ENCODE peak calls at places on chromosomes 5 and 9, in six cellular contexts. One of them, this sample, is unnamed.

GRCh38 chr9:128587453-128587852 is 35.1 kb downstream of the SPTAN1 start:
- DNase-seq in fibroblast of lung: no peak
- DNase-seq in GM23248: no peak
- DNase-seq in neural progenitor cell: no peak
- DNase-seq in HepG2: no peak
- DNase-seq in PC-9: no peak
- DNase-seq in this sample: no peak

GRCh38 chr5:142013734-142014495 is 1.1 kb upstream of the GNPDA1 start:
- DNase-seq in fibroblast of lung: peak; percentile 54
- DNase-seq in GM23248: peak; percentile 91
- DNase-seq in neural progenitor cell: no peak
- DNase-seq in HepG2: peak; percentile 68
- DNase-seq in PC-9: no peak
- DNase-seq in this sample: no peak

GRCh38 chr9:115517335-115518075 is 399.5 kb upstream of the TNC start:
- DNase-seq in fibroblast of lung: peak; percentile 66
- DNase-seq in GM23248: peak; percentile 46
- DNase-seq in neural progenitor cell: no peak
- DNase-seq in HepG2: no peak
- DNase-seq in PC-9: no peak
- DNase-seq in this sample: no peak

GRCh38 chr5:36392818-36393217 is 91.1 kb upstream of the RANBP3L start:
- DNase-seq in fibroblast of lung: peak; percentile 73
- DNase-seq in GM23248: peak; percentile 89
- DNase-seq in neural progenitor cell: no peak
- DNase-seq in HepG2: no peak
- DNase-seq in PC-9: no peak
- DNase-seq in this sample: no peak

GRCh38 chr5:139649082-139649991 is 1.2 kb downstream of the CXXC5 start:
- DNase-seq in fibroblast of lung: no peak
- DNase-seq in GM23248: peak; percentile 61
- DNase-seq in neural progenitor cell: peak; percentile 78
- DNase-seq in HepG2: no peak
- DNase-seq in PC-9: no peak
- DNase-seq in this sample: no peak

GRCh38 chr5:159218595-159219023 is 9.3 kb upstream of the RNF145 start:
- DNase-seq in fibroblast of lung: peak; percentile 29
- DNase-seq in GM23248: peak; percentile 39
- DNase-seq in neural progenitor cell: no peak
- DNase-seq in HepG2: no peak
- DNase-seq in PC-9: no peak
- DNase-seq in this sample: no peak

GRCh38 chr9:13427587-13427986 is 148.1 kb upstream of the MPDZ start:
- DNase-seq in fibroblast of lung: peak; percentile 55
- DNase-seq in GM23248: peak; percentile 47
- DNase-seq in neural progenitor cell: peak; percentile 60
- DNase-seq in HepG2: peak; percentile 14
- DNase-seq in PC-9: no peak
- DNase-seq in this sample: no peak

GRCh38 chr5:65126192-65126591 is 355.5 kb downstream of the ADAMTS6 start:
- DNase-seq in fibroblast of lung: peak; percentile 76
- DNase-seq in GM23248: peak; percentile 74
- DNase-seq in neural progenitor cell: peak; percentile 40
- DNase-seq in HepG2: no peak
- DNase-seq in PC-9: no peak
- DNase-seq in this sample: no peak

GRCh38 chr9:68706579-68707201 is 1.6 kb downstream of the PIP5K1B start:
- DNase-seq in fibroblast of lung: no peak
- DNase-seq in GM23248: no peak
- DNase-seq in neural progenitor cell: peak; percentile 34
- DNase-seq in HepG2: no peak
- DNase-seq in PC-9: no peak
- DNase-seq in this sample: no peak

GRCh38 chr5:142551242-142552067 is 134.4 kb downstream of the FGF1 start:
- DNase-seq in fibroblast of lung: no peak
- DNase-seq in GM23248: peak; percentile 63
- DNase-seq in neural progenitor cell: peak; percentile 74
- DNase-seq in HepG2: no peak
- DNase-seq in PC-9: no peak
- DNase-seq in this sample: no peak

GRCh38 chr5:50702615-50703325 is 36.3 kb downstream of the PARP8 start:
- DNase-seq in fibroblast of lung: no peak
- DNase-seq in GM23248: no peak
- DNase-seq in neural progenitor cell: no peak
- DNase-seq in HepG2: no peak
- DNase-seq in PC-9: no peak
- DNase-seq in this sample: no peak

GRCh38 chr9:278651-279050 is 64.0 kb downstream of the DOCK8 start:
- DNase-seq in fibroblast of lung: no peak
- DNase-seq in GM23248: no peak
- DNase-seq in neural progenitor cell: no peak
- DNase-seq in HepG2: no peak
- DNase-seq in PC-9: no peak
- DNase-seq in this sample: no peak

GRCh38 chr9:95206143-95206542 is 111.4 kb downstream of the FANCC start:
- DNase-seq in fibroblast of lung: peak; percentile 45
- DNase-seq in GM23248: peak; percentile 42
- DNase-seq in neural progenitor cell: no peak
- DNase-seq in HepG2: no peak
- DNase-seq in PC-9: no peak
- DNase-seq in this sample: no peak

GRCh38 chr5:137498736-137499505 is at the start of gene SPOCK1:
- DNase-seq in fibroblast of lung: peak; percentile 66
- DNase-seq in GM23248: peak; percentile 95
- DNase-seq in neural progenitor cell: peak; percentile 96
- DNase-seq in HepG2: peak; percentile 14
- DNase-seq in PC-9: peak; percentile 46
- DNase-seq in this sample: no peak

GRCh38 chr5:38538161-38538560 is 18.3 kb downstream of the LIFR start:
- DNase-seq in fibroblast of lung: no peak
- DNase-seq in GM23248: no peak
- DNase-seq in neural progenitor cell: no peak
- DNase-seq in HepG2: no peak
- DNase-seq in PC-9: no peak
- DNase-seq in this sample: no peak

GRCh38 chr9:93231121-93231694 is 47.3 kb downstream of the WNK2 start:
- DNase-seq in fibroblast of lung: no peak
- DNase-seq in GM23248: no peak
- DNase-seq in neural progenitor cell: no peak
- DNase-seq in HepG2: no peak
- DNase-seq in PC-9: peak; percentile 50
- DNase-seq in this sample: no peak

GRCh38 chr5:142235050-142235797 is 89.6 kb downstream of the SPRY4 start:
- DNase-seq in fibroblast of lung: peak; percentile 52
- DNase-seq in GM23248: peak; percentile 37
- DNase-seq in neural progenitor cell: peak; percentile 93
- DNase-seq in HepG2: no peak
- DNase-seq in PC-9: peak; percentile 57
- DNase-seq in this sample: no peak

GRCh38 chr5:90690317-90690716 is 131.7 kb downstream of the ADGRV1 start:
- DNase-seq in fibroblast of lung: no peak
- DNase-seq in GM23248: no peak
- DNase-seq in neural progenitor cell: no peak
- DNase-seq in HepG2: no peak
- DNase-seq in PC-9: no peak
- DNase-seq in this sample: no peak

GRCh38 chr9:116940614-116941215 is 253.6 kb downstream of the TRIM32 start:
- DNase-seq in fibroblast of lung: peak; percentile 13
- DNase-seq in GM23248: no peak
- DNase-seq in neural progenitor cell: no peak
- DNase-seq in HepG2: no peak
- DNase-seq in PC-9: peak; percentile 95
- DNase-seq in this sample: no peak

GRCh38 chr9:134626576-134627416 is 14.8 kb upstream of the COL5A1 start:
- DNase-seq in fibroblast of lung: peak; percentile 91
- DNase-seq in GM23248: no peak
- DNase-seq in neural progenitor cell: no peak
- DNase-seq in HepG2: no peak
- DNase-seq in PC-9: no peak
- DNase-seq in this sample: no peak

GRCh38 chr5:15711881-15712280 is 211.9 kb downstream of the FBXL7 start:
- DNase-seq in fibroblast of lung: no peak
- DNase-seq in GM23248: no peak
- DNase-seq in neural progenitor cell: no peak
- DNase-seq in HepG2: no peak
- DNase-seq in PC-9: no peak
- DNase-seq in this sample: no peak

GRCh38 chr9:37146372-37146771 is 26.0 kb downstream of the ZCCHC7 start:
- DNase-seq in fibroblast of lung: no peak
- DNase-seq in GM23248: no peak
- DNase-seq in neural progenitor cell: no peak
- DNase-seq in HepG2: no peak
- DNase-seq in PC-9: no peak
- DNase-seq in this sample: no peak

GRCh38 chr9:106528158-106528557 is 334.8 kb upstream of the ZNF462 start:
- DNase-seq in fibroblast of lung: no peak
- DNase-seq in GM23248: no peak
- DNase-seq in neural progenitor cell: no peak
- DNase-seq in HepG2: no peak
- DNase-seq in PC-9: no peak
- DNase-seq in this sample: peak; percentile 9

GRCh38 chr9:106532616-106533015 is 330.4 kb upstream of the ZNF462 start:
- DNase-seq in fibroblast of lung: no peak
- DNase-seq in GM23248: no peak
- DNase-seq in neural progenitor cell: no peak
- DNase-seq in HepG2: no peak
- DNase-seq in PC-9: no peak
- DNase-seq in this sample: no peak

GRCh38 chr9:106534800-106535199 is 328.2 kb upstream of the ZNF462 start:
- DNase-seq in fibroblast of lung: no peak
- DNase-seq in GM23248: no peak
- DNase-seq in neural progenitor cell: no peak
- DNase-seq in HepG2: no peak
- DNase-seq in PC-9: no peak
- DNase-seq in this sample: no peak

GRCh38 chr9:106526805-106527204 is 336.2 kb upstream of the ZNF462 start:
- DNase-seq in fibroblast of lung: no peak
- DNase-seq in GM23248: no peak
- DNase-seq in neural progenitor cell: no peak
- DNase-seq in HepG2: no peak
- DNase-seq in PC-9: no peak
- DNase-seq in this sample: no peak

DNA sequence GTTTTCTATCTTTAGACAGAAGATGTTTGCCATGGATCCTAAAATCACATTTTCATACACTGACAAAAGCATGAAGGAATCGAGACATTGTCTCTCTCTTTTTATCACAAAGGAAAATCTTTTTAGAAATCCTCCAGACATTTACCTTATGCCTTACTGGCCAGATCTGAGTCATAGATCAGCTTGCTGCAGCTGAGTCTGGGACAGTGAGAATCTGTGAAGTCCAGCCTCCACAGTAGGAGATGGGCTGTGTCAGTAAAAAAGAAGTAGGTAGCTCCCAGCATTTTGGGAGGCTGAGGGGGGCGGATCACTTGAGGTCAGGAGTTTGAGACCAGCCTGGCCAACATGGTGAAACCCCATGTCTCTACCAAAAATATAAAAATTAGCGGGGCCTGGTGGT is 333.4 kb upstream of the ZNF462 start:
- DNase-seq in fibroblast of lung: no peak
- DNase-seq in GM23248: no peak
- DNase-seq in neural progenitor cell: no peak
- DNase-seq in HepG2: no peak
- DNase-seq in PC-9: no peak
- DNase-seq in this sample: no peak
- H3K4me3 ChIP-seq in fibroblast of lung: no peak overlapping the region
- H3K4me3 ChIP-seq in GM23248: no peak overlapping the region
- H3K4me3 ChIP-seq in neural progenitor cell: no peak overlapping the region
- H3K4me3 ChIP-seq in HepG2: no peak overlapping the region
- H3K4me3 ChIP-seq in PC-9: no peak overlapping the region
- H3K4me3 ChIP-seq in this sample: no peak overlapping the region

DNA sequence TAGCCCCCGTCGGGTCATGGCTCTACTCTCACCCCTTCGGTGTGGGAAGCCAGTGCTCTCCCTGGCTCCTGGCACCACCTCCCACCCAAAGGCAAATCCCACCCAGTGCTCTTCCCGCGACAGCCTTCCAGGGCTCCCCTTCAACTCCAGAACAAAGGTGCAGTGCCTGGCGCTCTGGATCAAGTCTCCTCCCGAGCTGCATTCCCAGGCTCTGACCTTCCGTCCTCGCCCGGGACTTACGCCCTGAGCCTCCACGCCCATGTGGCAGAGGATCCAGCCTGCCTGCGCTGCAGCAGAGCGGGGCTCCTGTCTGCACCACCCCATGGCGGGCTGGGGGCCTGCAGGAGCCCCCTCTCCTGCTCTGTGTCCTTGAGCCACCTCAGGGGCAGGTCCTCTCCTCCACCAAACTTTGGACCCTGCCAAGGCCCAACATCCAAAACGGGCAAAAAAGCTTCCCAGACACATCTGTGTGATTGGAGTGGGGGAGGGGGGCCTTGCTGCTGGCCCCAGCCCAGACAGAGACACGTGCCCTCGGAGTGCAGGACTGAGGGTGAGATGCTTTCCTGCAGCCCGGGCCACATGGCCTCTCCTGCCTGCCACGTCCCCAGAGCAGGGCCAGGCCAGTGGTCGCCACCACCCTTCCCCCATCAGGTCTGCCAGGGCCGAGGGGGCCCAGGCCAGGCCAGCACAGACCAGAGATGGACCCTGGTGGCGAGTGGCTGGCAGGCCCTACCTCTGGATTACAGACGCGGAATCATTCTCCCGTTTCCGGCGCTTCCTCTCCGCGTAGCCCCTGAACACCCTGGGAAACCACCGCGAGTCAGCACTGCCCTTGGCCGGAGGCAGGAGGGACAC is 4.4 kb downstream of the NSMF start:
- DNase-seq in fibroblast of lung: peak; percentile 24
- DNase-seq in GM23248: peak; percentile 55
- DNase-seq in neural progenitor cell: peak; percentile 85
- DNase-seq in HepG2: peak; percentile 84
- DNase-seq in PC-9: no peak
- DNase-seq in this sample: no peak
- H2AFZ ChIP-seq in fibroblast of lung: no peak overlapping the region
- H2AFZ ChIP-seq in GM23248: peak overlapping the region; percentile 71
- H2AFZ ChIP-seq in neural progenitor cell: no peak overlapping the region
- H2AFZ ChIP-seq in HepG2: no peak overlapping the region
- H2AFZ ChIP-seq in PC-9: no peak overlapping the region
- H2AFZ ChIP-seq in this sample: peak overlapping the region; percentile 44

GRCh38 chr9:107487521-107488399 is 1.8 kb downstream of the KLF4 start:
- DNase-seq in fibroblast of lung: peak; percentile 51
- DNase-seq in GM23248: peak; percentile 82
- DNase-seq in neural progenitor cell: peak; percentile 85
- DNase-seq in HepG2: no peak
- DNase-seq in PC-9: peak; percentile 77
- DNase-seq in this sample: no peak
- TF ChIP-seq EZH2 in fibroblast of lung: no peak
- TF ChIP-seq EZH2 in GM23248: no peak
- TF ChIP-seq EZH2 in neural progenitor cell: no peak
- TF ChIP-seq EZH2 in HepG2: no peak
- TF ChIP-seq EZH2 in PC-9: no peak
- TF ChIP-seq EZH2 in this sample: no peak

DNA sequence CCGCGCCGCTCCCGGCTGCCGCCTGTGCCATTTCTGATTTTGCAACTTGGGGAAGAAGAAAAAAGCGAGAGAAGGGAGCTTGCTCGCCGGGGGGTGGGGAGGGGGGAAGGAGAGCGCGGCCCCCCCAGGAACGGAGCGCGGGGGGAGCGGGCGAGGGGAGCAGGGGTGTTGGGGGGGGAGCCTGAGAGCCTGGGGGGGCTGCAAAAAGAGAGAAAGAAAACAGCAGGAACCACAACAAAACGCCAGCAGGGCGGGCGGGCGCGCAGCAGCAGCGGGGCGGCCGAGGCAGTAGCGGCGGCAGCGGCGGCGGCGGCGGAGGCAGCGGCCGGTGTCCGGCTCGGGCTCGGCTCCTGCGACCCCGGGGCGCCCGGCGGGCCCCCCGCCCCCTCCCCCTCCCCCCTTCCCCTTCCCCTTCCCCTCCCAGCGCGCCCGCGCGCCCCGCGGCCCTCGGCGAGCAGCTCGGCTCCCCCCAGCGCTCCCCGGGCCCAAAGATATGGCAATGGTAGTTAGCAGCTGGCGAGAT is 1.6 kb downstream of the NR2F1 start:
- DNase-seq in fibroblast of lung: no peak
- DNase-seq in GM23248: peak; percentile 65
- DNase-seq in neural progenitor cell: peak; percentile 72
- DNase-seq in HepG2: no peak
- DNase-seq in PC-9: no peak
- DNase-seq in this sample: no peak
- H3K4me3 ChIP-seq in fibroblast of lung: no peak overlapping the region
- H3K4me3 ChIP-seq in GM23248: peak overlapping the region; percentile 98
- H3K4me3 ChIP-seq in neural progenitor cell: peak overlapping the region; percentile 82
- H3K4me3 ChIP-seq in HepG2: peak overlapping the region; percentile 90
- H3K4me3 ChIP-seq in PC-9: peak overlapping the region; percentile 96
- H3K4me3 ChIP-seq in this sample: peak overlapping the region; percentile 21

This sample was measured in keratinocyte.